ENCODE peak calls at places on chromosomes 4 and X, in nine cellular contexts. Z, G, H, J, Q, T, W, K and I are unnamed samples.

GRCh38 chr4:80335554-80336358 is at the start of gene CFAP299:
- DNase-seq in Z (peak; percentile 35), G (peak; percentile 55), H (peak; percentile 87), J (peak; percentile 97), Q (peak; percentile 74), T (peak; percentile 89), W (peak; percentile 59), K (peak; percentile 86), I (peak; percentile 94)

GRCh38 chr4:157674699-157675098 is 454.2 kb downstream of the GRIA2 start:
- DNase-seq in Z (no peak), G (no peak), H (no peak), J (no peak), Q (no peak), T (no peak), W (no peak), K (no peak), I (no peak)

GRCh38 chrX:150729956-150730355 is 36.8 kb downstream of the MTMR1 start:
- DNase-seq in Z (no peak), G (no peak), H (no peak), J (no peak), Q (no peak), T (no peak), W (no peak), K (no peak), I (no peak)

GRCh38 chrX:119654112-119654531 is 38.8 kb downstream of the SEPTIN6 start:
- DNase-seq in Z (no peak), G (no peak), H (no peak), J (peak; percentile 64), Q (peak; percentile 33), T (peak; percentile 12), W (peak; percentile 22), K (peak; percentile 62), I (peak; percentile 5)

GRCh38 chr4:83217721-83218522 is 66.7 kb downstream of the COQ2 start:
- DNase-seq in Z (no peak), G (peak; percentile 45), H (peak; percentile 47), J (no peak), Q (no peak), T (no peak), W (no peak), K (no peak), I (no peak)

GRCh38 chrX:134931550-134931949 is 59.2 kb upstream of the SMIM10 start:
- DNase-seq in Z (no peak), G (no peak), H (no peak), J (no peak), Q (no peak), T (no peak), W (no peak), K (no peak), I (no peak)

GRCh38 chr4:38117614-38118013 is 157.4 kb downstream of the PTTG2 start:
- DNase-seq in Z (no peak), G (no peak), H (no peak), J (no peak), Q (no peak), T (no peak), W (no peak), K (no peak), I (no peak)

GRCh38 chr4:66273110-66273509 is 602.8 kb upstream of the EPHA5 start:
- DNase-seq in Z (no peak), G (no peak), H (no peak), J (no peak), Q (no peak), T (no peak), W (no peak), K (no peak), I (no peak)

GRCh38 chr4:188127157-188127874 is 11.9 kb upstream of the TRIML1 start:
- DNase-seq in Z (no peak), G (no peak), H (no peak), J (no peak), Q (no peak), T (no peak), W (no peak), K (no peak), I (peak; percentile 85)

GRCh38 chr4:75800972-75801371 is 76.6 kb downstream of the USO1 start:
- DNase-seq in Z (no peak), G (no peak), H (no peak), J (no peak), Q (no peak), T (no peak), W (no peak), K (no peak), I (no peak)

GRCh38 chr4:91577864-91578263 is 725.9 kb upstream of the GRID2 start:
- DNase-seq in Z (no peak), G (no peak), H (no peak), J (no peak), Q (no peak), T (no peak), W (no peak), K (no peak), I (no peak)

GRCh38 chr4:186948361-186949291 is 225.0 kb upstream of the FAT1 start:
- DNase-seq in Z (no peak), G (no peak), H (no peak), J (peak; percentile 87), Q (peak; percentile 13), T (peak; percentile 55), W (no peak), K (no peak), I (peak; percentile 23)

GRCh38 chr4:107035711-107036601 is at the start of gene DKK2:
- DNase-seq in Z (no peak), G (no peak), H (peak; percentile 10), J (peak; percentile 67), Q (no peak), T (peak; percentile 40), W (peak; percentile 18), K (peak; percentile 52), I (peak; percentile 72)

GRCh38 chr4:38384962-38385285 is 279.1 kb upstream of the KLF3 start:
- DNase-seq in Z (no peak), G (no peak), H (no peak), J (no peak), Q (no peak), T (no peak), W (no peak), K (no peak), I (no peak)

DNA sequence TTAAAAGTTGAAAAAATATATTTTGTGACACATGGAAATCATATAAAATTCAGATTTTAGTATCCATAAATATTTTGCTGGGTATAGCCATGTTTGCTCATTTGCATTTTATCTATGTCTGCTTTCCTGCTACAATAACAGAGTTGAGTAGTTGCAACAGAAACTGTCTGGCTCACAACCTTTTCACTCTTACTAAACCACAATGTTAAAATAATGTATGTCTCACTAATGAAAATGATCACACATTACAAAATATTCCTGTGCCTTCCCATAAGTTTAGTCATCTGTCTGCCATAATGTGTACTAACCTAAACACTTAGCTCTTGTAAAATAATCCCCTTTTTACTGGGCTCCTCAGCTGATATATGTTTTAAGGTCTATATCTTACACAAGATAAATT is 174.0 kb upstream of the PRPS2 start:
- DNase-seq in Z (no peak), G (no peak), H (no peak), J (no peak), Q (no peak), T (no peak), W (no peak), K (no peak), I (no peak)
- H3K27me3 ChIP-seq in Z (no peaks in the 10 kb centered on the region), G (no peaks in the 10 kb centered on the region), H (no peaks in the 10 kb centered on the region), J (no peaks in the 10 kb centered on the region), Q (no peaks in the 10 kb centered on the region), T (peaks cover 5% of the 10 kb centered on the region), W (no peaks in the 10 kb centered on the region), K (no peaks in the 10 kb centered on the region), I (no peaks in the 10 kb centered on the region)

GRCh38 chrX:84893897-84894296 is 109.8 kb upstream of the APOOL start:
- DNase-seq in Z (no peak), G (no peak), H (no peak), J (no peak), Q (no peak), T (no peak), W (no peak), K (no peak), I (no peak)
- H3K27me3 ChIP-seq in Z (no peaks in the 10 kb centered on the region), G (no peaks in the 10 kb centered on the region), H (no peaks in the 10 kb centered on the region), J (no peaks in the 10 kb centered on the region), Q (no peaks in the 10 kb centered on the region), T (no peaks in the 10 kb centered on the region), W (no peaks in the 10 kb centered on the region), K (no peaks in the 10 kb centered on the region), I (peaks cover 3% of the 10 kb centered on the region)

GRCh38 chrX:102669526-102669925 is 18.2 kb downstream of the GPRASP1 start:
- DNase-seq in Z (no peak), G (no peak), H (no peak), J (no peak), Q (no peak), T (no peak), W (no peak), K (no peak), I (no peak)
- H3K27me3 ChIP-seq in Z (no peaks in the 10 kb centered on the region), G (no peaks in the 10 kb centered on the region), H (no peaks in the 10 kb centered on the region), J (no peaks in the 10 kb centered on the region), Q (no peaks in the 10 kb centered on the region), T (no peaks in the 10 kb centered on the region), W (no peaks in the 10 kb centered on the region), K (no peaks in the 10 kb centered on the region), I (no peaks in the 10 kb centered on the region)

DNA sequence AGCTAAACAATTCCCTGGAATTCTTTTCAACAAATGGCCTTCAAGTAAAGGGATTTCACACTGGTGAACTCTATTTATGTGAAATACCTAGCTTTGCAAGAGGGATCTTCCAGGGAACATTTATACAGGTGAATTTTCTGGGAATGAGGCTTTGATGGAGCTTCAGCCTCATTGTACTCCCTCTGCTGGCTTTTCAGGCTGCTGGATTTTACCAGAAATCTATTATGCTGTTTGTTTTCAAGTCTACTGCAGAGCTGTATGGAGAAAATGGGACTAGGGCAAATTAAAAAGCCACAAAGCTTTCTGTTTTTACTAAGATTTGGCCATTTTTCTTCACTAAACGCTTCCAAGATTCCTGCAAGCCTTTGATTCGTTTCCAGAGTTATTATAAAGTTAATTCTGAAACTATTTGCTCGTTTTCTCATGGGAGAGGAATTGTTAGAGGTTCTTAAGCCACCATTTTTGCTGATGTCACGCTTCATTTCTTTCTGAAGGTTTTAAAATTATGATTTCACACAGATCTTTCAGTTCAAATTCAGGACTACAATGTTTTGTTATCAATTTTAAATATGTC is 31.6 kb downstream of the KDM6A start:
- DNase-seq in Z (no peak), G (no peak), H (no peak), J (no peak), Q (no peak), T (no peak), W (no peak), K (no peak), I (peak; percentile 25)
- H3K27me3 ChIP-seq in Z (no peaks in the 10 kb centered on the region), G (no peaks in the 10 kb centered on the region), H (no peaks in the 10 kb centered on the region), J (no peaks in the 10 kb centered on the region), Q (no peaks in the 10 kb centered on the region), T (no peaks in the 10 kb centered on the region), W (no peaks in the 10 kb centered on the region), K (no peaks in the 10 kb centered on the region), I (no peaks in the 10 kb centered on the region)

DNA sequence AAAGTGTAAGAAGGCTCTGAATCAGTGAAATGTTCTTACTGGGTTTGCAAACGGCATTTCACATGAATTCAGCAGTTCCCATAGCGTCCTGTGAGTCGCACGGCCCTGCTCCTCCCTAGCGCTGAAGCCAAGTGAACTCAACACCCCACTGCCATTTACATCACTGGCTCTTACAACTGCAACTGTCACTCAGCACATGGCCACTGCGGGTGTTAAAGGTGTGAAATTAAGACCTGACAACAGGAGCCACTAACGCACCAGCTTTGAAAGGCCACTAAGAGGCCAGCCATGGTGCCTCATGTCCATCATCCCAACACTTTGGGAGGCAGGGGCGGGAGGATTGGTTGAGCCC is 31.7 kb downstream of the RNF212 start:
- DNase-seq in Z (no peak), G (no peak), H (no peak), J (no peak), Q (no peak), T (no peak), W (no peak), K (no peak), I (no peak)
- H3K27me3 ChIP-seq in Z (no peaks in the 10 kb centered on the region), G (peaks cover 4% of the 10 kb centered on the region), H (peaks cover 11% of the 10 kb centered on the region), J (no peaks in the 10 kb centered on the region), Q (peaks cover 14% of the 10 kb centered on the region), T (peaks cover 54% of the 10 kb centered on the region), W (peaks cover 35% of the 10 kb centered on the region), K (peaks cover 26% of the 10 kb centered on the region), I (peaks cover 6% of the 10 kb centered on the region)